ENCODE peak calls at places on chromosome 16, in four cellular contexts. Q is GM12878, N is K562, U is GM12891. Z is an unnamed sample.

GRCh38 chr16:27446721-27447120 is 44.7 kb downstream of the IL21R start:
- DNase-seq in Q (no peak), N (no peak), U (no peak), Z (no peak)

GRCh38 chr16:20344630-20345029 is 7.9 kb downstream of the UMOD start:
- DNase-seq in Q (no peak), N (no peak), U (no peak), Z (no peak)

GRCh38 chr16:6193718-6194117 is 1096.1 kb upstream of the EEF2KMT start:
- DNase-seq in Q (no peak), N (peak), U (no peak), Z (no peak)

GRCh38 chr16:88700636-88701482 is 5.3 kb downstream of the RNF166 start:
- DNase-seq in Q (peak), N (peak), U (peak), Z (peak)

GRCh38 chr16:12568438-12568837 is 235.2 kb downstream of the CPPED1 start:
- DNase-seq in Q (no peak), N (no peak), U (no peak), Z (no peak)

GRCh38 chr16:19114359-19115147 is 789 bp downstream of the ITPRIPL2 start:
- DNase-seq in Q (no peak), N (no peak), U (peak), Z (no peak)

GRCh38 chr16:65961491-65962143 is 404.9 kb upstream of the CDH5 start:
- DNase-seq in Q (no peak), N (no peak), U (no peak), Z (no peak)

GRCh38 chr16:66326995-66327513 is 39.4 kb upstream of the CDH5 start:
- DNase-seq in Q (no peak), N (peak), U (no peak), Z (no peak)

GRCh38 chr16:67115649-67116048 is 5.9 kb downstream of the PHAF1 start:
- DNase-seq in Q (no peak), N (no peak), U (no peak), Z (no peak)

GRCh38 chr16:8931864-8932263 is 31.8 kb downstream of the USP7 start:
- DNase-seq in Q (no peak), N (peak), U (no peak), Z (peak)

GRCh38 chr16:80121522-80121909 is 419.3 kb upstream of the DYNLRB2 start:
- DNase-seq in Q (no peak), N (no peak), U (no peak), Z (no peak)

GRCh38 chr16:75494696-75495601 is at the start of gene CHST6:
- DNase-seq in Q (no peak), N (peak), U (peak), Z (no peak)

GRCh38 chr16:51392651-51393187 is 241.6 kb upstream of the SALL1 start:
- DNase-seq in Q (no peak), N (no peak), U (no peak), Z (no peak)

GRCh38 chr16:9567674-9568073 is 476.2 kb downstream of the HAPSTR1 start:
- DNase-seq in Q (no peak), N (no peak), U (no peak), Z (no peak)

GRCh38 chr16:4597174-4597573 is 17.5 kb downstream of the UBALD1 start:
- DNase-seq in Q (no peak), N (no peak), U (no peak), Z (no peak)

GRCh38 chr16:75497558-75497957 is 2.3 kb upstream of the CHST6 start:
- DNase-seq in Q (no peak), N (no peak), U (no peak), Z (no peak)

GRCh38 chr16:10751291-10751697 is 7.7 kb downstream of the NUBP1 start:
- DNase-seq in Q (no peak), N (no peak), U (no peak), Z (no peak)

DNA sequence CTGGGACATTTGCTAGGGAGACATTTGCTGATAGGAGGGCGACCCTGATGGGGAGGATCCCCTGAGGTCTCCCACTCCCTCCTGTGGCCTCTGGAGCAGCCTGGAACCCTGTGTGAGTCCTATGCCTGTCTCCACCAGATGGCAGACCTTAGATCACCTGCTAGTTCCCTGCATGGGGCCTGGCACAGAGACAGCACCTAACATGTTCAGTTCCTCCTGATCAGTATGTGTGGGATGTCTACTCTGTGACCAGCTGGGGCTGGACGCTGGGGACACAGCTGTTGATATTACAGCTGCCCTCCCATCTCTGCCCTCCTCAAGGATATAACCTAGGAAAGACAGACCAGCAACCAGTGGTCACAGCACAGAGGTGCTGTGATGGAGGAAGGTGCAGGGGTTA is 1.1 kb upstream of the ADCY7 start:
- DNase-seq in Q (no peak), N (peak), U (no peak), Z (peak)
- TF ChIP-seq SPI1 in Q (peak), N (no peak), U (no peak), Z (peak)

GRCh38 chr16:82031116-82032084 is 3.7 kb upstream of the HSD17B2 start:
- DNase-seq in Q (no peak), N (peak), U (no peak), Z (peak)
- TF ChIP-seq SPI1 in Q (no peak), N (peak), U (peak), Z (peak)

GRCh38 chr16:149024-149675 is 3.3 kb upstream of the HBZ start:
- DNase-seq in Q (no peak), N (no peak), U (no peak), Z (no peak)
- TF ChIP-seq SPI1 in Q (no peak), N (no peak), U (no peak), Z (no peak)

GRCh38 chr16:77594057-77594456 is 128.3 kb upstream of the NUDT7 start:
- DNase-seq in Q (no peak), N (no peak), U (no peak), Z (no peak)

GRCh38 chr16:77592021-77592420 is 130.3 kb upstream of the NUDT7 start:
- DNase-seq in Q (no peak), N (no peak), U (no peak), Z (no peak)

GRCh38 chr16:77589071-77589755 is 133.1 kb upstream of the NUDT7 start:
- DNase-seq in Q (no peak), N (no peak), U (no peak), Z (no peak)

GRCh38 chr16:77590707-77591106 is 131.6 kb upstream of the NUDT7 start:
- DNase-seq in Q (no peak), N (no peak), U (no peak), Z (no peak)

DNA sequence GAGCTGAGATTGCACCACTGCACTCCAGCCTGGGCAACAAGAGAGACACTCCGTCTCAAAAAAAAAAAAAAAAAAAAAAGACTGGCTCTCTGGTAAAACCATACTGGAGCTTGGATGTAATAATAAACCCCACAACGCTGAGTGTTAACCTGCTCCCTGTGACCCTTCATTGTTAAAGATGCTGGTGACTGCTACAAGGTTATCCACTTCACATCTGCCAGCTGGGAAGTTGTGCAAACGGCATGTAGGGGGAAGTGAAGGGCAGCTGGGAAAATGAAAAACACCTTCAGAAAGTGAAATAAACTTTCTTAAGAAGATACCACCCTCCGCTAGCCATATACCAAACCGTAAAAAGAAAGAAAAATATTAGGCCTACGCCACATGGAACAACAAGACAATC is 131.0 kb upstream of the NUDT7 start:
- DNase-seq in Q (no peak), N (no peak), U (no peak), Z (no peak)
- TF ChIP-seq SPI1 in Q (no peak), N (no peak), U (no peak), Z (no peak)

DNA sequence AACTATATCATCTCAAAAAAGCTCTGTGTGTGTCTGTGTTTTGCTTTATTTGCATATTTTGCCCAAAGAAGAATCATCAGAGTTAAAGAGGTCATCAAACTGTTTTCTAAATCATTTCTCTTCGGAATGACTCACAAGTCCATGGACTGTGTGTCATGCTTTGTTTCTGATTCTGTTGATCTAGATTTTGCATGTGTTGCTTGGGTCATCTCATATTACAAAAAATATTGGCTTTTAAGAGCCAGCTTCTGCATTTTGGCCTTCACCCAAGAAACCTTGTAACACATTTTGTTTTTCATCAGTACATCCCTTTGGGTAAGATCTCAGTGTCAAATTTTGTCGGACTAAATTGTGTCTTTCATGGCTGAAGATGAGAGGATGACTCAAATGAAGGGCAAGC is 471.1 kb upstream of the HSBP1 start:
- DNase-seq in Q (no peak), N (no peak), U (no peak), Z (no peak)
- TF ChIP-seq SPI1 in Q (no peak), N (no peak), U (no peak), Z (no peak)

DNA sequence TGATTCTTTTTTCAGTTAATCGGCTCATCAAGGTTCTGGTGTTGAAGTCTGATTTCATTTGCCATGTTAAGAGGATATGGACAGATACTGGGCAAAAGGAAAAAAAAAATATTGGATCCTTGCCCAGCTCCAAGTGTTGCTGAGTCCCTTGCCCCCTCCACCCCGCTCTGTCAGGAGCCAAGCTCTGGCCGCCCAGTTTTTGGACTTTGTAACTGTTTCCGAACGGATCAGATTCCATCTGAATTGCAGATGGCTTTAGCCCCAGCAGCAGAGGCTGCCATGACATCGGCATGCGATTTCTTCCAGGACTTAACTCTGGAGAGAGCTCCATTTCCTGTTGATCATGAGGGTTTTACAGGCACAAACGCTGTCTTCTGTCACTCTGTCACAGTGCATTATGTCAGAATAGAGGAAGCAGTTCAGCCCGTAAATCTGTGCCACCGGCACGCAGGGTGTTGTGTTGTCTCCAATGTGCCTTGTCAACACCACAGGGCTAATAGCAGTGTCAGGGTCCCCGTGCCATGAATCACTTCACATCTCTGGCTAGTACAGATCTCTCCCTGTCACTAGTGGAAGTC is 615.6 kb downstream of the MAF start:
- DNase-seq in Q (no peak), N (no peak), U (no peak), Z (no peak)
- TF ChIP-seq SPI1 in Q (no peak), N (no peak), U (no peak), Z (no peak)

DNA sequence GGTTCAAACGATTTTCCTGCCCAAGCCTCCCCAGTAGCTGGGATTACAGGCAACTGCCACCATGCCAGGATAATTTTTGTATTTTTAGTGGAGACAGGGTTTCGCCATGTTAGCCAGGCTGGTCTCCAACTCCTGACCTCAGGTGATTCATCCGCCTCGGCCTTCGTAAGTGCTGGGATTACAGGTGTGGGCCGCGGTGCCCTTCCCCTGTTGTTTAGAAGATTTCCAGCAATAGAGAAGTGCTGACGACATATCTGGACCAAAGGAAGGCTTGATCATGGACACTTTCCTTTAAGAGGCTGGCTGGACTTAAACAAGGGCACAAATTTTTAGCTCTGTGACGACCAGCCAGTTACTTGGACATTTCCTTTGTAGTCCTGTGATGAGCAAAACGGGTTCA is 1.3 kb upstream of the MT1M start:
- DNase-seq in Q (no peak), N (no peak), U (no peak), Z (no peak)
- TF ChIP-seq SPI1 in Q (no peak), N (no peak), U (no peak), Z (no peak)